ENCODE peak calls at places on chromosomes 16 and 17, in six cellular contexts. One of them, this sample, is unnamed.

GRCh38 chr16:16073884-16074781 is 124.7 kb downstream of the ABCC1 start:
- DNase-seq in endothelial cell: peak
- DNase-seq in cardiac muscle cell: peak
- DNase-seq in endothelial cell of umbilical vein: no peak
- DNase-seq in mesothelial cell of epicardium: peak
- DNase-seq in A549: peak
- DNase-seq in this sample: no peak

GRCh38 chr16:743794-744500 is 3.1 kb upstream of the CIAO3 start:
- DNase-seq in A549: no peak
- DNase-seq in endothelial cell: no peak
- DNase-seq in endothelial cell of umbilical vein: no peak
- DNase-seq in cardiac muscle cell: no peak
- DNase-seq in mesothelial cell of epicardium: no peak
- DNase-seq in this sample: no peak

GRCh38 chr16:19926449-19927390 is 42.1 kb upstream of the GPRC5B start:
- DNase-seq in endothelial cell of umbilical vein: peak
- DNase-seq in A549: peak
- DNase-seq in cardiac muscle cell: no peak
- DNase-seq in endothelial cell: no peak
- DNase-seq in mesothelial cell of epicardium: no peak
- DNase-seq in this sample: no peak

GRCh38 chr17:45136846-45137560 is 1.5 kb downstream of the ACBD4 start:
- DNase-seq in A549: no peak
- DNase-seq in endothelial cell: no peak
- DNase-seq in cardiac muscle cell: no peak
- DNase-seq in endothelial cell of umbilical vein: no peak
- DNase-seq in mesothelial cell of epicardium: no peak
- DNase-seq in this sample: no peak

GRCh38 chr17:29838961-29839360 is 91.1 kb downstream of the SSH2 start:
- DNase-seq in cardiac muscle cell: peak
- DNase-seq in mesothelial cell of epicardium: no peak
- DNase-seq in A549: peak
- DNase-seq in endothelial cell of umbilical vein: no peak
- DNase-seq in endothelial cell: peak
- DNase-seq in this sample: no peak

GRCh38 chr16:79997257-79997656 is 396.7 kb upstream of the MAF start:
- DNase-seq in endothelial cell of umbilical vein: peak
- DNase-seq in A549: peak
- DNase-seq in mesothelial cell of epicardium: no peak
- DNase-seq in endothelial cell: no peak
- DNase-seq in cardiac muscle cell: peak
- DNase-seq in this sample: no peak

GRCh38 chr16:87956169-87956770 is 5.0 kb downstream of the BANP start:
- DNase-seq in A549: no peak
- DNase-seq in endothelial cell: no peak
- DNase-seq in mesothelial cell of epicardium: no peak
- DNase-seq in endothelial cell of umbilical vein: peak
- DNase-seq in cardiac muscle cell: peak
- DNase-seq in this sample: peak

GRCh38 chr16:67258160-67258835 is 9.5 kb downstream of the SLC9A5 start:
- DNase-seq in cardiac muscle cell: no peak
- DNase-seq in endothelial cell: no peak
- DNase-seq in mesothelial cell of epicardium: no peak
- DNase-seq in endothelial cell of umbilical vein: peak
- DNase-seq in A549: no peak
- DNase-seq in this sample: no peak

GRCh38 chr16:64910351-64910750 is 211.5 kb downstream of the CDH11 start:
- DNase-seq in endothelial cell of umbilical vein: no peak
- DNase-seq in mesothelial cell of epicardium: no peak
- DNase-seq in cardiac muscle cell: no peak
- DNase-seq in endothelial cell: no peak
- DNase-seq in A549: peak
- DNase-seq in this sample: no peak

GRCh38 chr17:58403312-58403711 is 14.0 kb downstream of the RNF43 start:
- DNase-seq in endothelial cell: no peak
- DNase-seq in cardiac muscle cell: no peak
- DNase-seq in endothelial cell of umbilical vein: no peak
- DNase-seq in A549: no peak
- DNase-seq in mesothelial cell of epicardium: no peak
- DNase-seq in this sample: no peak
- TF ChIP-seq CTCF in endothelial cell: no peak
- TF ChIP-seq CTCF in cardiac muscle cell: no peak
- TF ChIP-seq CTCF in endothelial cell of umbilical vein: no peak
- TF ChIP-seq CTCF in A549: no peak
- TF ChIP-seq CTCF in mesothelial cell of epicardium: no peak
- TF ChIP-seq CTCF in this sample: no peak

DNA sequence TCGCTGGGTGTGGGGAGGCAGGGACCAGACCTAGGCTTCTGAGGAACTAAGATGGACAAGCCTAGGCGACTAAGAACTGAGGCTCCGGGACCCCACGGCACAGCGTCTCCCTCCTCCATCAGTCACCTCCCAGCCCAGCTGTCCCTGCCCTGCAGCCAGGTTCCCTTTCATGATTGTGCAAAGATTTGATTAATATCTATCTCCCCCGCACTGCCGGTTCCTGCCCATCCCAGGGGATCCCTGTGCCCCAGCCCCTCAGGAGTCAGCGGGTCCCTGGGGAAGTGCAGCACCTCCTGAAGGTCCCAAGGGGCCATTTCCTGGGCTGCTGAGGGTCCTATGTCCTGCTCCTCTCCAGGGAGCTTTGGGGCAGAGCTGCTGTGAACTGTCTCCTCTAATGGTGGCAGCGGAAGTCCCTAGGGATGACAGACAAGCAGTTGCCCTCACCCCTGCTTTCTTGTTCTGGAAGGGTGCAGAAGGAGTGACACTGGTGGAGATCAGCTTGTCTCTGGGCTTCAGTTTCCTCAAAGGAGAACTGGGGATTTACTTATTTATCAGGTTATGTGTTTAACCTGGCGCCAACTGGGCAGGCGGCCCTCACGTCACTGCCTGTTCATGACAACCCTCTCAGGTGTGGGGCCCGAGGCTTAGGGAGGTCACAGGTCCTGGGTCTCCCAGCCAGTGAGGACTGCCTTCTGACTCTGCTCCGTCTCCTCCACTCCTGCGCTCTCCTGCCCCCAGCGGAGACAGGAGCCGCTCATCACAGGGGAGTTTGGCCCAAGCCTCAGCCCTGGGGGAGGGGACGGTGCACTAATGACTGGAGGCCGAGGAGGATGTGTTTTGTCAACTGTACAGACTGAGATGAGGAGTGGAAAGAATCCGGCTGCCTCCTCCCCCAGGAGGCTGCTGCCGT is 1.9 kb upstream of the C16orf74 start:
- DNase-seq in mesothelial cell of epicardium: no peak
- DNase-seq in endothelial cell of umbilical vein: no peak
- DNase-seq in A549: no peak
- DNase-seq in endothelial cell: peak
- DNase-seq in cardiac muscle cell: peak
- DNase-seq in this sample: no peak
- TF ChIP-seq CTCF in mesothelial cell of epicardium: no peak
- TF ChIP-seq CTCF in endothelial cell of umbilical vein: no peak
- TF ChIP-seq CTCF in A549: no peak
- TF ChIP-seq CTCF in endothelial cell: no peak
- TF ChIP-seq CTCF in cardiac muscle cell: peak
- TF ChIP-seq CTCF in this sample: no peak

GRCh38 chr16:72091217-72091616 is 2.2 kb downstream of the TXNL4B start:
- DNase-seq in cardiac muscle cell: no peak
- DNase-seq in endothelial cell of umbilical vein: no peak
- DNase-seq in mesothelial cell of epicardium: no peak
- DNase-seq in A549: no peak
- DNase-seq in endothelial cell: no peak
- DNase-seq in this sample: no peak

GRCh38 chr16:72098936-72099335 is 5.3 kb downstream of the DHX38 start:
- DNase-seq in endothelial cell: peak
- DNase-seq in cardiac muscle cell: no peak
- DNase-seq in mesothelial cell of epicardium: no peak
- DNase-seq in endothelial cell of umbilical vein: no peak
- DNase-seq in A549: peak
- DNase-seq in this sample: no peak

GRCh38 chr16:72094266-72094610 is 591 bp downstream of the DHX38 start:
- DNase-seq in cardiac muscle cell: peak
- DNase-seq in A549: no peak
- DNase-seq in endothelial cell: no peak
- DNase-seq in endothelial cell of umbilical vein: no peak
- DNase-seq in mesothelial cell of epicardium: no peak
- DNase-seq in this sample: no peak

GRCh38 chr16:72092832-72093447 is 480 bp downstream of the TXNL4B start:
- DNase-seq in endothelial cell of umbilical vein: peak
- DNase-seq in A549: peak
- DNase-seq in mesothelial cell of epicardium: no peak
- DNase-seq in cardiac muscle cell: peak
- DNase-seq in endothelial cell: peak
- DNase-seq in this sample: no peak

DNA sequence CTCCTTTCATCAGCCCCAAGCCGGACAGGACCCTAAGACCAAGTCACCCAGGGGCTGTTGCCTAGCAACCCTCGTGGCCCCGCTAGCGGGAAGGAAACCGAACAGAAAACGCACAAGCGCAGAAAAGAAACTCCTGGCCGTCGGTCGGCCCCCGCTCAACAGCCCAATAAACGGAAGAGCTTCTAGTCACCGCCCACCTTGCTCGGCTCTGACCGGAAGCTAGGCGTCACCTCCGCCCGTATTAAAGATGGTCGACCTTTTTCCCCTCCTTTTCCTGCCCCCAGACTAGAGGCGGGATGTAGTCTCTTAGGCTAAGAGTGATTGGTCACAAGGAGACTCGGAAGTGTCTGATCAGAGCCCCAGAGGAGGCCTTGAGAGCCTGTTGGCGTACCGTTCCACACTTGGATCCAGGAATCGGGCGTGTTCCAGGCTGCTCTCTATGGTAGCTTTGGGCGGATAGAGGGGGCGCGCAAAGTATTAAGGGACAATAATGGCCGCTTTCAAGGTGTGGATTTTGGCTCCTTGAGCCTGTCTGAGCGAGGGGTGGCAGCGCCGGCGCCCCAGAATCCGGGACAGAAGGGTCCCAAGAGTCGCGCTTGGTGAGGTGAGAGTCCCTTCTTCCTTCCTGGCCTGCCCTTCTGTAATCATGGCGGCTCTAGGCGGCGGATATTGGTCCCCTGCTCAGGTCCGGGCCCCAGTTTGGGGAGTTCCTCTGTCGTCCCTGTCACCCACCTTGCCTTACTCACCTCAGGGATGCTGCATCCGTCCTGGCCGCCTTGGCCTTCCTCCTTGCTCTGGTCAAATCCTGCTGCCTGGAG is at the start of the genes DHX38 and TXNL4B:
- DNase-seq in endothelial cell: peak
- DNase-seq in mesothelial cell of epicardium: peak
- DNase-seq in A549: peak
- DNase-seq in cardiac muscle cell: peak
- DNase-seq in endothelial cell of umbilical vein: peak
- DNase-seq in this sample: peak
- TF ChIP-seq CTCF in endothelial cell: no peak
- TF ChIP-seq CTCF in mesothelial cell of epicardium: no peak
- TF ChIP-seq CTCF in A549: no peak
- TF ChIP-seq CTCF in cardiac muscle cell: no peak
- TF ChIP-seq CTCF in endothelial cell of umbilical vein: no peak
- TF ChIP-seq CTCF in this sample: no peak

GRCh38 chr17:14209215-14209614 is 27.4 kb downstream of the CDRT15 start:
- DNase-seq in cardiac muscle cell: no peak
- DNase-seq in A549: no peak
- DNase-seq in endothelial cell: no peak
- DNase-seq in endothelial cell of umbilical vein: no peak
- DNase-seq in mesothelial cell of epicardium: no peak
- DNase-seq in this sample: no peak
- TF ChIP-seq CTCF in cardiac muscle cell: no peak
- TF ChIP-seq CTCF in A549: no peak
- TF ChIP-seq CTCF in endothelial cell: no peak
- TF ChIP-seq CTCF in endothelial cell of umbilical vein: no peak
- TF ChIP-seq CTCF in mesothelial cell of epicardium: no peak
- TF ChIP-seq CTCF in this sample: no peak

GRCh38 chr16:31072540-31073072 is 1.4 kb downstream of the ZNF668 start:
- DNase-seq in A549: peak
- DNase-seq in mesothelial cell of epicardium: no peak
- DNase-seq in endothelial cell: peak
- DNase-seq in cardiac muscle cell: no peak
- DNase-seq in endothelial cell of umbilical vein: peak
- DNase-seq in this sample: no peak
- TF ChIP-seq CTCF in A549: no peak
- TF ChIP-seq CTCF in mesothelial cell of epicardium: no peak
- TF ChIP-seq CTCF in endothelial cell: no peak
- TF ChIP-seq CTCF in cardiac muscle cell: no peak
- TF ChIP-seq CTCF in endothelial cell of umbilical vein: no peak
- TF ChIP-seq CTCF in this sample: no peak

DNA sequence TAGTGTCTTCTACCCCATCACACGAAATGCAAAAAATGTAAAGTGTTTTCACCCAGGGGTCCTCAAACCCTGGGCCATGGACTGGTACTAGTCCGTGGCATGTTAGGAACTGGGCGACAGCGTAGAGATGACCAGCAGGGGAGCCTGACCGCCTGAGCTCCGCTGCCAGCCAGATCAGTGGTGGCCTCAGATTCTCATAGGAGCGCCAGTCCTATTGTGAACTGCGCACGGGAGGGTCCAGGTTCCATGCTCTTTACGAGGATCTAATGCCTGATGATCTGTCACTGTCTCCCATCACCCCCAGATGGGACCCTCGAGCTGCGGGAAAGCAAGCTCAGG is 4.5 kb downstream of the SCARF1 start:
- DNase-seq in mesothelial cell of epicardium: no peak
- DNase-seq in cardiac muscle cell: no peak
- DNase-seq in endothelial cell of umbilical vein: no peak
- DNase-seq in endothelial cell: no peak
- DNase-seq in A549: no peak
- DNase-seq in this sample: no peak
- TF ChIP-seq CTCF in mesothelial cell of epicardium: no peak
- TF ChIP-seq CTCF in cardiac muscle cell: no peak
- TF ChIP-seq CTCF in endothelial cell of umbilical vein: no peak
- TF ChIP-seq CTCF in endothelial cell: no peak
- TF ChIP-seq CTCF in A549: no peak
- TF ChIP-seq CTCF in this sample: no peak

This sample was measured in natural killer cell.